ENCODE peak calls at places on chromosomes 7 and 10, in four cellular contexts. One of them, this sample, is unnamed.

GRCh38 chr7:98878365-98879197 is at the start of gene TRRAP:
- DNase-seq in substantia nigra: peak
- DNase-seq in fibroblast of lung: peak
- DNase-seq in sciatic nerve: peak
- DNase-seq in this sample: peak

GRCh38 chr7:132240262-132240661 is 336.0 kb downstream of the PLXNA4 start:
- DNase-seq in fibroblast of lung: no peak
- DNase-seq in substantia nigra: no peak
- DNase-seq in sciatic nerve: no peak
- DNase-seq in this sample: no peak

GRCh38 chr7:134302120-134302519 is 14.6 kb downstream of the SLC35B4 start:
- DNase-seq in substantia nigra: no peak
- DNase-seq in fibroblast of lung: peak
- DNase-seq in sciatic nerve: no peak
- DNase-seq in this sample: no peak

GRCh38 chr7:730501-731439 is 3.7 kb upstream of the PRKAR1B start:
- DNase-seq in sciatic nerve: peak
- DNase-seq in substantia nigra: no peak
- DNase-seq in fibroblast of lung: no peak
- DNase-seq in this sample: no peak

GRCh38 chr10:22874189-22874854 is 53.5 kb upstream of the ARMC3 start:
- DNase-seq in substantia nigra: no peak
- DNase-seq in sciatic nerve: no peak
- DNase-seq in fibroblast of lung: no peak
- DNase-seq in this sample: no peak

GRCh38 chr10:72315611-72316385 is 38.9 kb downstream of the DNAJB12 start:
- DNase-seq in substantia nigra: no peak
- DNase-seq in sciatic nerve: no peak
- DNase-seq in fibroblast of lung: peak
- DNase-seq in this sample: no peak

GRCh38 chr7:157903715-157904114 is 566.9 kb downstream of the DNAJB6 start:
- DNase-seq in sciatic nerve: no peak
- DNase-seq in substantia nigra: no peak
- DNase-seq in fibroblast of lung: no peak
- DNase-seq in this sample: peak

GRCh38 chr7:36962367-36962766 is 238.1 kb upstream of the AOAH start:
- DNase-seq in sciatic nerve: no peak
- DNase-seq in substantia nigra: no peak
- DNase-seq in fibroblast of lung: peak
- DNase-seq in this sample: no peak

GRCh38 chr7:129902788-129903422 is 49.9 kb downstream of the UBE2H start:
- DNase-seq in substantia nigra: no peak
- DNase-seq in sciatic nerve: no peak
- DNase-seq in fibroblast of lung: peak
- DNase-seq in this sample: no peak

GRCh38 chr10:131155218-131155902 is 156.2 kb downstream of the TCERG1L start:
- DNase-seq in substantia nigra: no peak
- DNase-seq in sciatic nerve: no peak
- DNase-seq in fibroblast of lung: no peak
- DNase-seq in this sample: no peak

GRCh38 chr10:112517381-112517976 is 70.5 kb downstream of the VTI1A start:
- DNase-seq in substantia nigra: no peak
- DNase-seq in sciatic nerve: no peak
- DNase-seq in fibroblast of lung: peak
- DNase-seq in this sample: no peak

GRCh38 chr10:42476101-42476500 is 162.3 kb downstream of the ZNF33B start:
- DNase-seq in sciatic nerve: no peak
- DNase-seq in substantia nigra: no peak
- DNase-seq in fibroblast of lung: no peak
- DNase-seq in this sample: no peak

GRCh38 chr7:149727541-149728476 is 45.6 kb downstream of the ZNF467 start:
- DNase-seq in fibroblast of lung: no peak
- DNase-seq in sciatic nerve: peak
- DNase-seq in substantia nigra: no peak
- DNase-seq in this sample: no peak

GRCh38 chr10:126749030-126749655 is 78.7 kb upstream of the C10orf90 start:
- DNase-seq in sciatic nerve: peak
- DNase-seq in fibroblast of lung: peak
- DNase-seq in substantia nigra: peak
- DNase-seq in this sample: peak

GRCh38 chr7:71186535-71186934 is 54.6 kb downstream of the GALNT17 start:
- DNase-seq in fibroblast of lung: no peak
- DNase-seq in substantia nigra: no peak
- DNase-seq in sciatic nerve: no peak
- DNase-seq in this sample: no peak

GRCh38 chr7:2141656-2142055 is 91.1 kb downstream of the MAD1L1 start:
- DNase-seq in sciatic nerve: no peak
- DNase-seq in fibroblast of lung: no peak
- DNase-seq in substantia nigra: no peak
- DNase-seq in this sample: peak

GRCh38 chr10:30270247-30270646 is 78.8 kb downstream of the MTPAP start:
- DNase-seq in fibroblast of lung: no peak
- DNase-seq in sciatic nerve: no peak
- DNase-seq in substantia nigra: no peak
- DNase-seq in this sample: no peak

GRCh38 chr10:9227679-9228365 is 1173.3 kb downstream of the GATA3 start:
- DNase-seq in substantia nigra: no peak
- DNase-seq in fibroblast of lung: no peak
- DNase-seq in sciatic nerve: no peak
- DNase-seq in this sample: no peak

GRCh38 chr7:13467111-13467547 is 522.3 kb downstream of the ETV1 start:
- DNase-seq in fibroblast of lung: no peak
- DNase-seq in sciatic nerve: no peak
- DNase-seq in substantia nigra: no peak
- DNase-seq in this sample: no peak

GRCh38 chr7:87920578-87920977 is 13.5 kb upstream of the ADAM22 start:
- DNase-seq in fibroblast of lung: no peak
- DNase-seq in substantia nigra: no peak
- DNase-seq in sciatic nerve: no peak
- DNase-seq in this sample: no peak

GRCh38 chr10:34469446-34469845 is 345.6 kb downstream of the PARD3 start:
- DNase-seq in sciatic nerve: no peak
- DNase-seq in fibroblast of lung: no peak
- DNase-seq in substantia nigra: no peak
- DNase-seq in this sample: no peak